ENCODE peak calls at places on chromosomes 11 and 22, in seven cellular contexts. J is NCI-H748 treated with DMSO at 0.1 percent for 48 hours; R is tibial nerve; C is activated CD8-positive, alpha-beta memory T cell treated with anti-CD3 and anti-CD28 coated beads for 4 hours; X is stimulated activated CD8-positive, alpha-beta memory T cell treated with anti-CD3 and anti-CD28 coated beads, Interleukin-2, amount 100 ng/mL, for 48 hours; P is adrenal gland; B is Peyer's patch. O is an unnamed sample.

GRCh38 chr11:63915961-63916836 is 765 bp downstream of the RCOR2 start:
- DNase-seq in J (peak), R (peak), C (no peak), X (no peak), P (no peak), B (no peak), O (peak)

GRCh38 chr22:48677168-48677520 is 1150.5 kb downstream of the BRD1 start:
- DNase-seq in J (no peak), R (no peak), C (no peak), X (no peak), P (no peak), B (no peak), O (no peak)

GRCh38 chr22:49209452-49210195 is 618.0 kb downstream of the BRD1 start:
- DNase-seq in J (peak), R (no peak), C (no peak), X (no peak), P (peak), B (peak), O (no peak)

GRCh38 chr11:44741976-44742375 is 15.2 kb downstream of the TSPAN18 start:
- DNase-seq in J (no peak), R (no peak), C (no peak), X (no peak), P (no peak), B (no peak), O (no peak)

GRCh38 chr22:49232319-49233067 is 595.2 kb downstream of the BRD1 start:
- DNase-seq in J (no peak), R (no peak), C (no peak), X (no peak), P (peak), B (no peak), O (no peak)

GRCh38 chr11:2929511-2929879 is 275 bp upstream of the PHLDA2 start:
- DNase-seq in J (no peak), R (no peak), C (no peak), X (peak), P (no peak), B (peak), O (peak)

GRCh38 chr11:65389294-65389980 is 3.0 kb downstream of the FRMD8 start:
- DNase-seq in J (no peak), R (no peak), C (no peak), X (no peak), P (no peak), B (no peak), O (no peak)

GRCh38 chr11:1082728-1083620 is 8.3 kb downstream of the MUC2 start:
- DNase-seq in J (no peak), R (no peak), C (no peak), X (no peak), P (no peak), B (no peak), O (no peak)

GRCh38 chr22:46043339-46043738 is 66.4 kb upstream of the WNT7B start:
- DNase-seq in J (no peak), R (no peak), C (no peak), X (no peak), P (peak), B (peak), O (no peak)

GRCh38 chr22:46035742-46036557 is 59.0 kb upstream of the WNT7B start:
- DNase-seq in J (peak), R (peak), C (peak), X (peak), P (peak), B (peak), O (peak)

GRCh38 chr11:130677486-130678153 is 229.2 kb downstream of the ADAMTS15 start:
- DNase-seq in J (no peak), R (no peak), C (no peak), X (no peak), P (no peak), B (no peak), O (no peak)

GRCh38 chr22:31049815-31050420 is 31.2 kb upstream of the SMTN start:
- DNase-seq in J (no peak), R (no peak), C (no peak), X (no peak), P (no peak), B (no peak), O (no peak)

GRCh38 chr11:104163100-104164027 is 583 bp downstream of the PDGFD start:
- DNase-seq in J (no peak), R (no peak), C (no peak), X (no peak), P (peak), B (no peak), O (no peak)

GRCh38 chr11:13016415-13016814 is 7.3 kb downstream of the RASSF10 start:
- DNase-seq in J (peak), R (no peak), C (no peak), X (no peak), P (no peak), B (no peak), O (peak)

GRCh38 chr22:21025266-21025665 is 7.1 kb downstream of the SLC7A4 start:
- DNase-seq in J (no peak), R (no peak), C (no peak), X (no peak), P (no peak), B (peak), O (no peak)

GRCh38 chr11:61488651-61489291 is 19.8 kb upstream of the LRRC10B start:
- DNase-seq in J (no peak), R (no peak), C (no peak), X (no peak), P (peak), B (peak), O (peak)

GRCh38 chr11:115276799-115277198 is 227.4 kb downstream of the CADM1 start:
- DNase-seq in J (no peak), R (no peak), C (no peak), X (no peak), P (no peak), B (no peak), O (no peak)

GRCh38 chr22:24423519-24424000 is 3.8 kb upstream of the ADORA2A start:
- DNase-seq in J (no peak), R (no peak), C (no peak), X (peak), P (no peak), B (peak), O (peak)

GRCh38 chr22:26483043-26483438 is 542 bp downstream of the HPS4 start:
- DNase-seq in J (no peak), R (no peak), C (no peak), X (no peak), P (no peak), B (no peak), O (no peak)

GRCh38 chr11:47510231-47510630 is 42.7 kb downstream of the CELF1 start:
- DNase-seq in J (no peak), R (no peak), C (no peak), X (no peak), P (no peak), B (peak), O (no peak)

GRCh38 chr11:16811136-16812020 is 72.9 kb downstream of the C11orf58 start:
- DNase-seq in J (no peak), R (no peak), C (no peak), X (no peak), P (no peak), B (no peak), O (no peak)

GRCh38 chr11:56889986-56890385 is 98.7 kb upstream of the OR5AK2 start:
- DNase-seq in J (no peak), R (no peak), C (no peak), X (no peak), P (no peak), B (no peak), O (no peak)

GRCh38 chr11:83736689-83737088 is 450.5 kb upstream of the CCDC90B start:
- DNase-seq in J (peak), R (no peak), C (no peak), X (no peak), P (no peak), B (no peak), O (no peak)

GRCh38 chr11:3627291-3627690 is 14.5 kb downstream of the ART5 start:
- DNase-seq in J (no peak), R (no peak), C (no peak), X (no peak), P (no peak), B (no peak), O (no peak)

GRCh38 chr22:44024288-44024908 is at the start of gene PARVB:
- DNase-seq in J (no peak), R (no peak), C (no peak), X (no peak), P (no peak), B (peak), O (peak)

GRCh38 chr11:126702987-126703386 is 297.6 kb downstream of the KIRREL3 start:
- DNase-seq in J (no peak), R (no peak), C (no peak), X (no peak), P (peak), B (no peak), O (no peak)

GRCh38 chr22:42872821-42873220 is 15.7 kb upstream of the ARFGAP3 start:
- DNase-seq in J (no peak), R (no peak), C (no peak), X (no peak), P (no peak), B (no peak), O (no peak)

GRCh38 chr11:129695543-129696308 is 119.9 kb upstream of the TMEM45B start:
- DNase-seq in J (peak), R (no peak), C (peak), X (peak), P (peak), B (peak), O (peak)

GRCh38 chr11:103940542-103940941 is 95.9 kb upstream of the DDI1 start:
- DNase-seq in J (no peak), R (no peak), C (no peak), X (no peak), P (no peak), B (no peak), O (no peak)